ENCODE peak calls at places on chromosomes 1 and 21, in six cellular contexts. N is HTR-8/SVneo; Z is stimulated activated CD4-positive, alpha-beta T cell treated with anti-CD3 and anti-CD28 coated beads, Interleukin-2, amount 100 ng/mL, for 48 hours; Q is naive thymus-derived CD8-positive, alpha-beta T cell; X is astrocyte; R is central memory CD8-positive, alpha-beta T cell. E is an unnamed sample.

GRCh38 chr1:15429701-15430149 is 8.5 kb upstream of the CTRC start:
- DNase-seq in Q (no peak), X (peak), N (no peak), R (no peak), Z (no peak), E (no peak)

GRCh38 chr1:15965228-15965767 is 10.6 kb downstream of the ZBTB17 start:
- DNase-seq in Q (no peak), Z (no peak), N (no peak), R (no peak), X (peak), E (no peak)

GRCh38 chr1:215284966-215285365 is 202.4 kb downstream of the KCNK2 start:
- DNase-seq in Q (no peak), N (no peak), R (no peak), Z (no peak), X (no peak), E (no peak)

GRCh38 chr1:190578531-190578930 is 100.9 kb upstream of the BRINP3 start:
- DNase-seq in Q (no peak), Z (no peak), R (no peak), N (no peak), X (no peak), E (no peak)

GRCh38 chr1:88276158-88276557 is 407.9 kb upstream of the PKN2 start:
- DNase-seq in R (no peak), Q (no peak), Z (no peak), N (no peak), X (peak), E (no peak)

GRCh38 chr21:38241029-38241740 is 15.6 kb upstream of the KCNJ15 start:
- DNase-seq in Q (no peak), N (no peak), Z (no peak), R (no peak), X (peak), E (no peak)

GRCh38 chr1:211474426-211474825 is 17.5 kb downstream of the RD3 start:
- DNase-seq in Z (no peak), X (no peak), Q (no peak), N (no peak), R (no peak), E (no peak)

GRCh38 chr1:154860154-154860870 is 9.8 kb downstream of the KCNN3 start:
- DNase-seq in N (no peak), Z (no peak), X (no peak), Q (no peak), R (no peak), E (no peak)

GRCh38 chr1:31795801-31796621 is 19.8 kb downstream of the SPOCD1 start:
- DNase-seq in X (peak), N (peak), Q (no peak), R (no peak), Z (no peak), E (no peak)

GRCh38 chr1:183048087-183049085 is 25.2 kb downstream of the LAMC1 start:
- DNase-seq in N (no peak), Q (no peak), Z (no peak), R (no peak), X (no peak), E (no peak)

GRCh38 chr1:240987928-240988327 is 369.1 kb downstream of the RGS7 start:
- DNase-seq in Q (no peak), N (no peak), Z (no peak), R (no peak), X (no peak), E (no peak)

GRCh38 chr1:160837558-160838205 is 25.0 kb downstream of the CD244 start:
- DNase-seq in Q (peak), X (peak), R (peak), Z (peak), N (no peak), E (peak)

GRCh38 chr1:232344791-232345399 is 285.0 kb downstream of the SIPA1L2 start:
- DNase-seq in Q (no peak), X (peak), Z (no peak), R (no peak), N (no peak), E (no peak)

GRCh38 chr1:69648486-69648885 is 80.8 kb downstream of the LRRC7 start:
- DNase-seq in R (no peak), X (no peak), N (no peak), Q (no peak), Z (no peak), E (no peak)

GRCh38 chr1:155136728-155137127 is 1.1 kb downstream of the SLC50A1 start:
- DNase-seq in R (no peak), Q (no peak), X (no peak), N (no peak), Z (no peak), E (no peak)

GRCh38 chr1:119622694-119623515 is 25.2 kb downstream of the ZNF697 start:
- DNase-seq in R (no peak), N (no peak), Q (no peak), X (no peak), Z (no peak), E (no peak)

GRCh38 chr1:244437108-244437507 is 14.6 kb downstream of the ADSS2 start:
- DNase-seq in N (no peak), R (no peak), Z (no peak), Q (no peak), X (peak), E (no peak)

GRCh38 chr21:16573581-16573980 is 843.8 kb downstream of the USP25 start:
- DNase-seq in R (no peak), X (peak), Q (no peak), N (no peak), Z (no peak), E (no peak)

GRCh38 chr1:94819945-94820746 is at the start of gene SLC44A3:
- DNase-seq in Q (no peak), R (no peak), Z (peak), X (peak), N (peak), E (peak)

GRCh38 chr1:32651461-32652073 is 559 bp downstream of the RBBP4 start:
- DNase-seq in X (no peak), N (no peak), Z (peak), R (no peak), Q (no peak), E (no peak)

GRCh38 chr1:117635805-117636204 is 30.0 kb downstream of the TENT5C start:
- DNase-seq in R (no peak), Z (no peak), Q (no peak), X (no peak), N (no peak), E (no peak)

GRCh38 chr21:36232641-36233040 is 76.0 kb downstream of the DOP1B start:
- DNase-seq in X (no peak), N (no peak), R (no peak), Z (no peak), Q (no peak), E (no peak)

GRCh38 chr1:43868741-43869067 is 64.9 kb upstream of the ARTN start:
- DNase-seq in Z (no peak), R (no peak), X (peak), N (no peak), Q (no peak), E (no peak)

GRCh38 chr1:8116892-8117262 is 90.8 kb upstream of the ERRFI1 start:
- DNase-seq in Z (no peak), N (no peak), Q (no peak), R (no peak), X (peak), E (no peak)

GRCh38 chr1:214277704-214278635 is 3.0 kb upstream of the SMYD2 start:
- DNase-seq in R (no peak), Q (no peak), N (no peak), Z (no peak), X (no peak), E (no peak)

GRCh38 chr1:1137256-1138045 is 21.6 kb upstream of the C1orf159 start:
- DNase-seq in N (no peak), X (no peak), Z (peak), Q (peak), R (peak), E (peak)

GRCh38 chr1:100882622-100883186 is 11.9 kb downstream of the EXTL2 start:
- DNase-seq in Q (no peak), X (no peak), N (no peak), Z (no peak), R (no peak), E (no peak)

GRCh38 chr1:212899845-212900244 is 41.8 kb downstream of the FLVCR1 start:
- DNase-seq in N (no peak), Z (no peak), R (no peak), Q (no peak), X (no peak), E (no peak)

GRCh38 chr1:102182603-102183260 is 186.0 kb upstream of the OLFM3 start:
- DNase-seq in X (no peak), N (no peak), Z (no peak), R (no peak), Q (no peak), E (no peak)

GRCh38 chr1:199172286-199173124 is 533.7 kb downstream of the PTPRC start:
- DNase-seq in N (no peak), R (no peak), Q (no peak), X (peak), Z (no peak), E (no peak)

GRCh38 chr1:169263059-169263458 is 104.5 kb downstream of the NME7 start:
- DNase-seq in Z (no peak), N (no peak), Q (no peak), X (no peak), R (no peak), E (no peak)

GRCh38 chr1:93080424-93080823 is 1.3 kb downstream of the MTF2 start:
- DNase-seq in X (peak), R (no peak), N (peak), Z (no peak), Q (no peak), E (no peak)

GRCh38 chr1:29500651-29501050 is 264.3 kb downstream of the PTPRU start:
- DNase-seq in X (no peak), Q (no peak), Z (no peak), N (no peak), R (no peak), E (no peak)

GRCh38 chr1:9606948-9607347 is 18.2 kb downstream of the TMEM201 start:
- DNase-seq in N (no peak), X (no peak), R (no peak), Q (no peak), Z (no peak), E (no peak)

GRCh38 chr1:94713472-94714141 is 106.5 kb upstream of the SLC44A3 start:
- DNase-seq in R (no peak), X (peak), Z (no peak), Q (no peak), N (peak), E (no peak)

GRCh38 chr21:40254540-40255455 is 387.6 kb downstream of the PCP4 start:
- DNase-seq in X (peak), R (no peak), N (no peak), Z (no peak), Q (no peak), E (no peak)

GRCh38 chr1:66282343-66282852 is 251.6 kb upstream of the SGIP1 start:
- DNase-seq in Z (peak), Q (no peak), N (peak), R (no peak), X (peak), E (peak)

GRCh38 chr1:247406014-247406656 is 9.8 kb upstream of the NLRP3 start:
- DNase-seq in Q (no peak), X (no peak), N (no peak), R (no peak), Z (no peak), E (no peak)

E was measured in effector memory CD8-positive, alpha-beta T cell.